ENCODE peak calls at places on chromosome 11, in ten cellular contexts. One of them, this sample, is unnamed.

GRCh38 chr11:129374081-129374992 is 1.3 kb upstream of the BARX2 start:
- DNase-seq in progenitor cell of endocrine pancreas: no peak
- DNase-seq in GM20000: peak
- DNase-seq in IMR-90: no peak
- DNase-seq in colonic mucosa: peak
- DNase-seq in BJ: no peak
- DNase-seq in left ventricle myocardium inferior: no peak
- DNase-seq in upper lobe of right lung: no peak
- DNase-seq in heart right ventricle: no peak
- DNase-seq in neural crest cell: no peak
- DNase-seq in this sample: no peak

GRCh38 chr11:72522186-72522585 is 87.9 kb upstream of the CLPB start:
- DNase-seq in progenitor cell of endocrine pancreas: no peak
- DNase-seq in GM20000: no peak
- DNase-seq in IMR-90: no peak
- DNase-seq in colonic mucosa: no peak
- DNase-seq in BJ: no peak
- DNase-seq in left ventricle myocardium inferior: peak
- DNase-seq in upper lobe of right lung: no peak
- DNase-seq in heart right ventricle: peak
- DNase-seq in neural crest cell: no peak
- DNase-seq in this sample: no peak

GRCh38 chr11:116276051-116277044 is 496.4 kb downstream of the BUD13 start:
- DNase-seq in progenitor cell of endocrine pancreas: peak
- DNase-seq in GM20000: peak
- DNase-seq in IMR-90: peak
- DNase-seq in colonic mucosa: peak
- DNase-seq in BJ: no peak
- DNase-seq in left ventricle myocardium inferior: peak
- DNase-seq in upper lobe of right lung: peak
- DNase-seq in heart right ventricle: peak
- DNase-seq in neural crest cell: peak
- DNase-seq in this sample: no peak

GRCh38 chr11:57482782-57483569 is 22.6 kb downstream of the RTN4RL2 start:
- DNase-seq in progenitor cell of endocrine pancreas: peak
- DNase-seq in GM20000: peak
- DNase-seq in IMR-90: peak
- DNase-seq in colonic mucosa: no peak
- DNase-seq in BJ: no peak
- DNase-seq in left ventricle myocardium inferior: peak
- DNase-seq in upper lobe of right lung: peak
- DNase-seq in heart right ventricle: peak
- DNase-seq in neural crest cell: peak
- DNase-seq in this sample: no peak

GRCh38 chr11:132186699-132187098 is 816.3 kb downstream of the NTM start:
- DNase-seq in progenitor cell of endocrine pancreas: no peak
- DNase-seq in GM20000: no peak
- DNase-seq in IMR-90: no peak
- DNase-seq in colonic mucosa: no peak
- DNase-seq in BJ: no peak
- DNase-seq in left ventricle myocardium inferior: no peak
- DNase-seq in upper lobe of right lung: no peak
- DNase-seq in heart right ventricle: no peak
- DNase-seq in neural crest cell: peak
- DNase-seq in this sample: no peak

GRCh38 chr11:10050561-10050960 is 243.5 kb downstream of the SBF2 start:
- DNase-seq in progenitor cell of endocrine pancreas: no peak
- DNase-seq in GM20000: no peak
- DNase-seq in IMR-90: peak
- DNase-seq in colonic mucosa: no peak
- DNase-seq in BJ: no peak
- DNase-seq in left ventricle myocardium inferior: no peak
- DNase-seq in upper lobe of right lung: no peak
- DNase-seq in heart right ventricle: no peak
- DNase-seq in neural crest cell: no peak
- DNase-seq in this sample: no peak

GRCh38 chr11:118609380-118610219 is 2.2 kb downstream of the PHLDB1 start:
- DNase-seq in progenitor cell of endocrine pancreas: no peak
- DNase-seq in GM20000: no peak
- DNase-seq in IMR-90: peak
- DNase-seq in colonic mucosa: no peak
- DNase-seq in BJ: no peak
- DNase-seq in left ventricle myocardium inferior: no peak
- DNase-seq in upper lobe of right lung: no peak
- DNase-seq in heart right ventricle: peak
- DNase-seq in neural crest cell: no peak
- DNase-seq in this sample: no peak

GRCh38 chr11:74434528-74434927 is 32.8 kb downstream of the KCNE3 start:
- DNase-seq in progenitor cell of endocrine pancreas: no peak
- DNase-seq in GM20000: no peak
- DNase-seq in IMR-90: peak
- DNase-seq in colonic mucosa: no peak
- DNase-seq in BJ: no peak
- DNase-seq in left ventricle myocardium inferior: no peak
- DNase-seq in upper lobe of right lung: no peak
- DNase-seq in heart right ventricle: no peak
- DNase-seq in neural crest cell: no peak
- DNase-seq in this sample: no peak

DNA sequence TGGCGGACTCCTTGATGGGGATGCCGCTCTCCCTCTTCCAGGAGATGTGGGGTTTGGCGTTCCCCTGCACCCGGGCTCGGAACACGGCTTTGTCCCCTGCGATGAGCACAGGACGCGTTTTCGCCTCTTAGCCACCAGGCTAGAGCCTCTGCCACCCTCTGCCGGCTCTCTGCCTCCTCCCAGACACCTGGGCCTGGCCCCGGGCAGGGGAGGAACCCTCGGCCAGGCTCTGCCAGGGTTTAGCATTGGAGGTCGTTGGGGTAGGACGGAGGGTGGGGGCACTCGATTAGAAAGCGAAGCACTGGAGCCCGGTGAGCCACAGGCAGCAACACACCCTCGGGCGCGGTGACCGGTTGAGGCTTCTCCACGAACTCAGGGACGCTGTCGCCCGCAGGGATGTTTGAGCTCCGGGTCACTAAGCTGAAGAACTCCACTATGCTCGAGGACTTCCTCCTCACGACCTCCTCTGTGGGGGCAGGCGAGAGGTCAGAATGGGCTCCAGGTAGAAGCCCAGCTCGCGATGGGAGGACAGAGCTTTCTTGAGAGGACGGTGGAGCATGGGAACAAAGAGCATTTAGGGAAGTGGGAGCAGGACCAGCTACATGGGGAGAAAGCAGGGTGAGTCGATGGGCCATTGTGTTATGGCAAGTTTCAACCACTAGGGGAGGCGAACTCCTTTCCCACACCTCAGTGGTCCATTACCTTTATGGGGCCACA is 4.3 kb downstream of the IGSF22 start:
- DNase-seq in progenitor cell of endocrine pancreas: peak
- DNase-seq in GM20000: peak
- DNase-seq in IMR-90: peak
- DNase-seq in colonic mucosa: peak
- DNase-seq in BJ: no peak
- DNase-seq in left ventricle myocardium inferior: no peak
- DNase-seq in upper lobe of right lung: no peak
- DNase-seq in heart right ventricle: peak
- DNase-seq in neural crest cell: peak
- DNase-seq in this sample: no peak
- TF ChIP-seq CTCF in progenitor cell of endocrine pancreas: peak
- TF ChIP-seq CTCF in GM20000: peak
- TF ChIP-seq CTCF in IMR-90: peak
- TF ChIP-seq CTCF in colonic mucosa: peak
- TF ChIP-seq CTCF in BJ: peak
- TF ChIP-seq CTCF in left ventricle myocardium inferior: peak
- TF ChIP-seq CTCF in upper lobe of right lung: peak
- TF ChIP-seq CTCF in heart right ventricle: peak
- TF ChIP-seq CTCF in neural crest cell: peak
- TF ChIP-seq CTCF in this sample: peak

DNA sequence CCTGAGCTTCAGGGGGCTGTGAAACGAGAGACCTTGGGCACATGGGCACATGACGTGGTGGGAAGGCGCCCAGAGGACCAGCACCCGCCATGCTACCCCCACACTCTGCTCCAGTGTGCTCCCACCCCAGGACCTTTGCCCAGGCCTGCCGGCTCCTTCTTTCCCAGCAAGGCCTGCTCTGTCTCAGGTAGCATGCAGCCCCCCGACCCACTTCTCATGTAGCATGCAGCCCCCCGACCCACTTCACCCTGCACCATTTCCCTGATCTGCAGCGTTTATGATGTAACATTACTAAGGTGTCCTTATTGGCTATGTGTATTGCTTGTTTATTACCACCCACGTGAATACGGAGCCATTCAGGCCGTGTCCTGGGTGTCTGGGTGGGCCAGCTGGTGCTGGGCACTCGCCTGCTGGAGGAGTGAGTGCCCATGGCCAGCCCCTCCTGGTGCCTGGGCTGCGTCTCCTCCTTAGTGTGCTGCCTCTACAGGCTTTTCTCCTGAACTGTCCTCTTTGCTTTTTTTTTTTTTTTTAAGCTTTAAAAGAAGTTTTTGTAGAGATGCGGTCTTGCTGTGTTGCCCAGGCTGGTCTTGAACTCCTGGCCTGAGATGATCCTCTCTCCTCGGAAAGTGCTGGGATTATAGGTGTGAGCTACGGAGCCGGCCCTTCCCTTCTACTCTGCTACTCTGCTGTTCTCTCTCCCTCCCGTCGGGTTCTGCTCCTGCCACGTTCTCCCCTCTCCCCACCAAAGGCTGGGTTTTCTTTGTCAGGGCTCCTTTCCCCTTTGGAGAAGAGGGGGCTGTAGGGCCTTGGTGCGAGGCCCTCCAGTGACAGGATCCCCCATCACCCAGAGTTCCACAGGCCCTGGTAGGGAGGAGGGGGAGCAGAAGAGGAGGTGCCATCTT is 29.4 kb downstream of the LRP5 start:
- DNase-seq in progenitor cell of endocrine pancreas: no peak
- DNase-seq in GM20000: no peak
- DNase-seq in IMR-90: no peak
- DNase-seq in colonic mucosa: no peak
- DNase-seq in BJ: no peak
- DNase-seq in left ventricle myocardium inferior: no peak
- DNase-seq in upper lobe of right lung: no peak
- DNase-seq in heart right ventricle: no peak
- DNase-seq in neural crest cell: no peak
- DNase-seq in this sample: no peak
- TF ChIP-seq CTCF in progenitor cell of endocrine pancreas: no peak
- TF ChIP-seq CTCF in GM20000: no peak
- TF ChIP-seq CTCF in IMR-90: no peak
- TF ChIP-seq CTCF in colonic mucosa: no peak
- TF ChIP-seq CTCF in BJ: no peak
- TF ChIP-seq CTCF in left ventricle myocardium inferior: no peak
- TF ChIP-seq CTCF in upper lobe of right lung: no peak
- TF ChIP-seq CTCF in heart right ventricle: no peak
- TF ChIP-seq CTCF in neural crest cell: peak
- TF ChIP-seq CTCF in this sample: no peak

GRCh38 chr11:114179234-114179941 is 116.8 kb upstream of the NNMT start:
- DNase-seq in progenitor cell of endocrine pancreas: no peak
- DNase-seq in GM20000: no peak
- DNase-seq in IMR-90: no peak
- DNase-seq in colonic mucosa: peak
- DNase-seq in BJ: no peak
- DNase-seq in left ventricle myocardium inferior: peak
- DNase-seq in upper lobe of right lung: peak
- DNase-seq in heart right ventricle: peak
- DNase-seq in neural crest cell: no peak
- DNase-seq in this sample: no peak
- TF ChIP-seq CTCF in progenitor cell of endocrine pancreas: no peak
- TF ChIP-seq CTCF in GM20000: no peak
- TF ChIP-seq CTCF in IMR-90: no peak
- TF ChIP-seq CTCF in colonic mucosa: no peak
- TF ChIP-seq CTCF in BJ: no peak
- TF ChIP-seq CTCF in left ventricle myocardium inferior: no peak
- TF ChIP-seq CTCF in upper lobe of right lung: no peak
- TF ChIP-seq CTCF in heart right ventricle: no peak
- TF ChIP-seq CTCF in neural crest cell: no peak
- TF ChIP-seq CTCF in this sample: no peak

DNA sequence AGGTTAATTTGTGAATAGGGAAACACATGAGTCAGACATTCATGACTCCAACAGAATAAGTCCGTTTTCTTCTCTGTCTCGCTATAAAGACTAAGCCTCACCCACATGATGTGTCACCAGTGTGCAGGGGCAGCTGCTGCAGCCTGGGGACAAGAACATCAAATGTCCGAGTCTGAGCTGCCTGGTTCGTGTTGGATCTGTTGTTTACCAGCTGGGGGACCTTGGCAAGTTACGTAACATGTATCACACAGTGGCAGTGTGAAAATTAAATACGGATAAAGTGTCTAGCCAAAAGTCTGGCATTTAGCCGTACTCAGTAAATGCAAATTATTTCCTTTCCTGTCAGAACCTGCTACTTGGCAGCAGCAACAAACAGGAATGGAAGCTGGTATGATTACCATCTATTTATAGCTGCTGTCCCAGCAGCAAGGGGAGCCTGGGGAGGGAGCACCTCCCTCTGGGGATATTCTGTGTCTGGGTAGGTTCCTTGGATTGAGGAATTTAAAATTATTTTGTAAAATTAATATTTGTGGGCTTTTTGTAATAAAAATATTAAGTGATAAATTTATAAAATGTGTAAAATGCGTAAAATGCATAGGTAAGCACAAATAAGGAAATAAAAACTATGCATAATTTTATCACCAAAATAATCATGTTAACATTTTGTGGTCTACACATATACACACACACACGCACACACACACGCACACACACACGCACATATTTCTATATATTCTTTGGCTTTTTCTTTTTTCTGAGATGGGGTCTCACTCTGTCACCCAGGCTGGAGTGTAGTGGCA is 1.3 kb upstream of the CLDN25 start:
- DNase-seq in progenitor cell of endocrine pancreas: no peak
- DNase-seq in GM20000: no peak
- DNase-seq in IMR-90: peak
- DNase-seq in colonic mucosa: no peak
- DNase-seq in BJ: peak
- DNase-seq in left ventricle myocardium inferior: no peak
- DNase-seq in upper lobe of right lung: no peak
- DNase-seq in heart right ventricle: no peak
- DNase-seq in neural crest cell: no peak
- DNase-seq in this sample: peak
- TF ChIP-seq CTCF in progenitor cell of endocrine pancreas: no peak
- TF ChIP-seq CTCF in GM20000: no peak
- TF ChIP-seq CTCF in IMR-90: no peak
- TF ChIP-seq CTCF in colonic mucosa: no peak
- TF ChIP-seq CTCF in BJ: no peak
- TF ChIP-seq CTCF in left ventricle myocardium inferior: no peak
- TF ChIP-seq CTCF in upper lobe of right lung: no peak
- TF ChIP-seq CTCF in heart right ventricle: no peak
- TF ChIP-seq CTCF in neural crest cell: no peak
- TF ChIP-seq CTCF in this sample: no peak

GRCh38 chr11:17719940-17720795 is 797 bp downstream of the MYOD1 start:
- DNase-seq in progenitor cell of endocrine pancreas: no peak
- DNase-seq in GM20000: no peak
- DNase-seq in IMR-90: no peak
- DNase-seq in colonic mucosa: no peak
- DNase-seq in BJ: no peak
- DNase-seq in left ventricle myocardium inferior: no peak
- DNase-seq in upper lobe of right lung: no peak
- DNase-seq in heart right ventricle: no peak
- DNase-seq in neural crest cell: peak
- DNase-seq in this sample: no peak
- TF ChIP-seq CTCF in progenitor cell of endocrine pancreas: peak
- TF ChIP-seq CTCF in GM20000: no peak
- TF ChIP-seq CTCF in IMR-90: peak
- TF ChIP-seq CTCF in colonic mucosa: no peak
- TF ChIP-seq CTCF in BJ: no peak
- TF ChIP-seq CTCF in left ventricle myocardium inferior: peak
- TF ChIP-seq CTCF in upper lobe of right lung: no peak
- TF ChIP-seq CTCF in heart right ventricle: no peak
- TF ChIP-seq CTCF in neural crest cell: peak
- TF ChIP-seq CTCF in this sample: peak